ENCODE peak calls at places on chromosome 1, in ten cellular contexts. One of them, this sample, is unnamed.

GRCh38 chr1:40703316-40703715 is 11.8 kb downstream of the NFYC start:
- DNase-seq in colonic mucosa: no peak
- DNase-seq in thoracic aorta: no peak
- DNase-seq in right cardiac atrium: no peak
- DNase-seq in IMR-90: peak; percentile 87
- DNase-seq in kidney: no peak
- DNase-seq in spleen: no peak
- DNase-seq in psoas muscle: no peak
- DNase-seq in CD8-positive, alpha-beta memory T cell: no peak
- DNase-seq in pancreas: no peak
- DNase-seq in this sample: no peak

GRCh38 chr1:203083463-203083921 is 2.3 kb downstream of the MYOG start:
- DNase-seq in colonic mucosa: peak; percentile 12
- DNase-seq in thoracic aorta: no peak
- DNase-seq in right cardiac atrium: no peak
- DNase-seq in IMR-90: no peak
- DNase-seq in kidney: no peak
- DNase-seq in spleen: peak; percentile 53
- DNase-seq in psoas muscle: no peak
- DNase-seq in CD8-positive, alpha-beta memory T cell: no peak
- DNase-seq in pancreas: no peak
- DNase-seq in this sample: no peak

GRCh38 chr1:75969550-75969949 is 37.3 kb upstream of the ASB17 start:
- DNase-seq in colonic mucosa: no peak
- DNase-seq in thoracic aorta: no peak
- DNase-seq in right cardiac atrium: no peak
- DNase-seq in IMR-90: peak; percentile 48
- DNase-seq in kidney: no peak
- DNase-seq in spleen: no peak
- DNase-seq in psoas muscle: no peak
- DNase-seq in CD8-positive, alpha-beta memory T cell: no peak
- DNase-seq in pancreas: no peak
- DNase-seq in this sample: no peak

GRCh38 chr1:182198006-182198605 is 136.6 kb upstream of the ZNF648 start:
- DNase-seq in colonic mucosa: no peak
- DNase-seq in thoracic aorta: no peak
- DNase-seq in right cardiac atrium: no peak
- DNase-seq in IMR-90: no peak
- DNase-seq in kidney: no peak
- DNase-seq in spleen: no peak
- DNase-seq in psoas muscle: peak; percentile 29
- DNase-seq in CD8-positive, alpha-beta memory T cell: no peak
- DNase-seq in pancreas: no peak
- DNase-seq in this sample: no peak

GRCh38 chr1:236395780-236396664 is 1.9 kb downstream of the EDARADD start:
- DNase-seq in colonic mucosa: no peak
- DNase-seq in thoracic aorta: no peak
- DNase-seq in right cardiac atrium: no peak
- DNase-seq in IMR-90: no peak
- DNase-seq in kidney: no peak
- DNase-seq in spleen: no peak
- DNase-seq in psoas muscle: no peak
- DNase-seq in CD8-positive, alpha-beta memory T cell: no peak
- DNase-seq in pancreas: peak; percentile 21
- DNase-seq in this sample: no peak

GRCh38 chr1:216894499-216894898 is 171.3 kb upstream of the ESRRG start:
- DNase-seq in colonic mucosa: no peak
- DNase-seq in thoracic aorta: no peak
- DNase-seq in right cardiac atrium: no peak
- DNase-seq in IMR-90: no peak
- DNase-seq in kidney: no peak
- DNase-seq in spleen: no peak
- DNase-seq in psoas muscle: no peak
- DNase-seq in CD8-positive, alpha-beta memory T cell: no peak
- DNase-seq in pancreas: no peak
- DNase-seq in this sample: no peak

GRCh38 chr1:19909392-19909791 is 14.0 kb downstream of the PLA2G2E start:
- DNase-seq in colonic mucosa: no peak
- DNase-seq in thoracic aorta: no peak
- DNase-seq in right cardiac atrium: no peak
- DNase-seq in IMR-90: no peak
- DNase-seq in kidney: no peak
- DNase-seq in spleen: no peak
- DNase-seq in psoas muscle: no peak
- DNase-seq in CD8-positive, alpha-beta memory T cell: no peak
- DNase-seq in pancreas: no peak
- DNase-seq in this sample: no peak

GRCh38 chr1:6384962-6385672 is 8.4 kb downstream of the ACOT7 start:
- DNase-seq in colonic mucosa: no peak
- DNase-seq in thoracic aorta: no peak
- DNase-seq in right cardiac atrium: no peak
- DNase-seq in IMR-90: no peak
- DNase-seq in kidney: no peak
- DNase-seq in spleen: no peak
- DNase-seq in psoas muscle: no peak
- DNase-seq in CD8-positive, alpha-beta memory T cell: no peak
- DNase-seq in pancreas: peak; percentile 89
- DNase-seq in this sample: no peak

GRCh38 chr1:204384636-204385354 is 25.1 kb upstream of the PLEKHA6 start:
- DNase-seq in colonic mucosa: no peak
- DNase-seq in thoracic aorta: no peak
- DNase-seq in right cardiac atrium: peak; percentile 73
- DNase-seq in IMR-90: peak; percentile 50
- DNase-seq in kidney: no peak
- DNase-seq in spleen: no peak
- DNase-seq in psoas muscle: no peak
- DNase-seq in CD8-positive, alpha-beta memory T cell: no peak
- DNase-seq in pancreas: peak; percentile 74
- DNase-seq in this sample: no peak

GRCh38 chr1:244615301-244615700 is 37.6 kb upstream of the DESI2 start:
- DNase-seq in colonic mucosa: no peak
- DNase-seq in thoracic aorta: no peak
- DNase-seq in right cardiac atrium: no peak
- DNase-seq in IMR-90: no peak
- DNase-seq in kidney: no peak
- DNase-seq in spleen: no peak
- DNase-seq in psoas muscle: no peak
- DNase-seq in CD8-positive, alpha-beta memory T cell: no peak
- DNase-seq in pancreas: no peak
- DNase-seq in this sample: no peak

GRCh38 chr1:112723511-112723839 is 8.3 kb upstream of the PPM1J start:
- DNase-seq in colonic mucosa: no peak
- DNase-seq in thoracic aorta: no peak
- DNase-seq in right cardiac atrium: no peak
- DNase-seq in IMR-90: no peak
- DNase-seq in kidney: no peak
- DNase-seq in spleen: no peak
- DNase-seq in psoas muscle: no peak
- DNase-seq in CD8-positive, alpha-beta memory T cell: no peak
- DNase-seq in pancreas: no peak
- DNase-seq in this sample: no peak

GRCh38 chr1:10832703-10833102 is 36.3 kb upstream of the CASZ1 start:
- DNase-seq in colonic mucosa: no peak
- DNase-seq in thoracic aorta: no peak
- DNase-seq in right cardiac atrium: peak; percentile 7
- DNase-seq in IMR-90: no peak
- DNase-seq in kidney: no peak
- DNase-seq in spleen: no peak
- DNase-seq in psoas muscle: no peak
- DNase-seq in CD8-positive, alpha-beta memory T cell: no peak
- DNase-seq in pancreas: no peak
- DNase-seq in this sample: no peak

GRCh38 chr1:193181526-193181925 is 4.9 kb downstream of the B3GALT2 start:
- DNase-seq in colonic mucosa: no peak
- DNase-seq in thoracic aorta: no peak
- DNase-seq in right cardiac atrium: no peak
- DNase-seq in IMR-90: no peak
- DNase-seq in kidney: no peak
- DNase-seq in spleen: no peak
- DNase-seq in psoas muscle: no peak
- DNase-seq in CD8-positive, alpha-beta memory T cell: no peak
- DNase-seq in pancreas: no peak
- DNase-seq in this sample: no peak
- H3K4me3 ChIP-seq in colonic mucosa: no peak overlapping the region
- H3K4me3 ChIP-seq in thoracic aorta: peak overlapping the region; percentile 29
- H3K4me3 ChIP-seq in right cardiac atrium: peak overlapping the region; percentile 38
- H3K4me3 ChIP-seq in IMR-90: no peak overlapping the region
- H3K4me3 ChIP-seq in kidney: no peak overlapping the region
- H3K4me3 ChIP-seq in spleen: no peak overlapping the region
- H3K4me3 ChIP-seq in psoas muscle: no peak overlapping the region
- H3K4me3 ChIP-seq in CD8-positive, alpha-beta memory T cell: no peak overlapping the region
- H3K4me3 ChIP-seq in pancreas: no peak overlapping the region
- H3K4me3 ChIP-seq in this sample: no peak overlapping the region

GRCh38 chr1:240341365-240342250 is 249.9 kb downstream of the FMN2 start:
- DNase-seq in colonic mucosa: peak; percentile 43
- DNase-seq in thoracic aorta: no peak
- DNase-seq in right cardiac atrium: no peak
- DNase-seq in IMR-90: no peak
- DNase-seq in kidney: no peak
- DNase-seq in spleen: no peak
- DNase-seq in psoas muscle: no peak
- DNase-seq in CD8-positive, alpha-beta memory T cell: no peak
- DNase-seq in pancreas: no peak
- DNase-seq in this sample: no peak

GRCh38 chr1:240338837-240339236 is 247.2 kb downstream of the FMN2 start:
- DNase-seq in colonic mucosa: no peak
- DNase-seq in thoracic aorta: no peak
- DNase-seq in right cardiac atrium: no peak
- DNase-seq in IMR-90: no peak
- DNase-seq in kidney: no peak
- DNase-seq in spleen: no peak
- DNase-seq in psoas muscle: no peak
- DNase-seq in CD8-positive, alpha-beta memory T cell: no peak
- DNase-seq in pancreas: no peak
- DNase-seq in this sample: no peak

GRCh38 chr1:240344918-240345317 is 253.2 kb downstream of the FMN2 start:
- DNase-seq in colonic mucosa: no peak
- DNase-seq in thoracic aorta: no peak
- DNase-seq in right cardiac atrium: no peak
- DNase-seq in IMR-90: peak; percentile 61
- DNase-seq in kidney: no peak
- DNase-seq in spleen: no peak
- DNase-seq in psoas muscle: no peak
- DNase-seq in CD8-positive, alpha-beta memory T cell: no peak
- DNase-seq in pancreas: no peak
- DNase-seq in this sample: no peak

GRCh38 chr1:240343966-240344365 is 252.3 kb downstream of the FMN2 start:
- DNase-seq in colonic mucosa: no peak
- DNase-seq in thoracic aorta: no peak
- DNase-seq in right cardiac atrium: no peak
- DNase-seq in IMR-90: no peak
- DNase-seq in kidney: no peak
- DNase-seq in spleen: no peak
- DNase-seq in psoas muscle: no peak
- DNase-seq in CD8-positive, alpha-beta memory T cell: no peak
- DNase-seq in pancreas: no peak
- DNase-seq in this sample: no peak

DNA sequence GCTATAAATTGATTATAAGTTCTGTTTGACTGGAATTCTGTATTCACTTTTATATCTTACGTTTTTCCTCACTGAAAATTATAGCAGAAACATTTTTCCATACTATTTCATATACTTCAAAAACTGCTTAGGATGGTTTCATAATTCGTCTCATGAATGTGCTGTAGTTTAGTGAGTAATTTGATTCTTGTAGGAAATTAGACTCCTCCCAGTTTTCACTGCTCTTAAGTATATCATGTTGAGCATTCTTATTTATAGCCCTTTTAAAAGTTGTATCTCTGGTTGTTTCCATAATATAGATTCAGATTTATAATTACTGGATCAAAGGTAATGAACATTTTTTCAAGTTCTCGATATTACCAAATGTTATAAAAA is 250.6 kb downstream of the FMN2 start:
- DNase-seq in colonic mucosa: no peak
- DNase-seq in thoracic aorta: no peak
- DNase-seq in right cardiac atrium: no peak
- DNase-seq in IMR-90: peak; percentile 23
- DNase-seq in kidney: no peak
- DNase-seq in spleen: no peak
- DNase-seq in psoas muscle: no peak
- DNase-seq in CD8-positive, alpha-beta memory T cell: no peak
- DNase-seq in pancreas: no peak
- DNase-seq in this sample: no peak
- H3K27ac ChIP-seq in colonic mucosa: peak overlapping the region; percentile 3
- H3K27ac ChIP-seq in thoracic aorta: no peak overlapping the region
- H3K27ac ChIP-seq in right cardiac atrium: no peak overlapping the region
- H3K27ac ChIP-seq in IMR-90: no peak overlapping the region
- H3K27ac ChIP-seq in kidney: no peak overlapping the region
- H3K27ac ChIP-seq in spleen: no peak overlapping the region
- H3K27ac ChIP-seq in psoas muscle: no peak overlapping the region
- H3K27ac ChIP-seq in CD8-positive, alpha-beta memory T cell: no peak overlapping the region
- H3K27ac ChIP-seq in pancreas: no peak overlapping the region
- H3K27ac ChIP-seq in this sample: no peak overlapping the region

GRCh38 chr1:114437812-114438211 is 73.2 kb downstream of the TRIM33 start:
- DNase-seq in colonic mucosa: no peak
- DNase-seq in thoracic aorta: no peak
- DNase-seq in right cardiac atrium: no peak
- DNase-seq in IMR-90: no peak
- DNase-seq in kidney: no peak
- DNase-seq in spleen: no peak
- DNase-seq in psoas muscle: no peak
- DNase-seq in CD8-positive, alpha-beta memory T cell: no peak
- DNase-seq in pancreas: no peak
- DNase-seq in this sample: no peak
- H3K4me3 ChIP-seq in colonic mucosa: no peak overlapping the region
- H3K4me3 ChIP-seq in thoracic aorta: no peak overlapping the region
- H3K4me3 ChIP-seq in right cardiac atrium: no peak overlapping the region
- H3K4me3 ChIP-seq in IMR-90: no peak overlapping the region
- H3K4me3 ChIP-seq in kidney: no peak overlapping the region
- H3K4me3 ChIP-seq in spleen: no peak overlapping the region
- H3K4me3 ChIP-seq in psoas muscle: no peak overlapping the region
- H3K4me3 ChIP-seq in CD8-positive, alpha-beta memory T cell: no peak overlapping the region
- H3K4me3 ChIP-seq in pancreas: no peak overlapping the region
- H3K4me3 ChIP-seq in this sample: no peak overlapping the region

DNA sequence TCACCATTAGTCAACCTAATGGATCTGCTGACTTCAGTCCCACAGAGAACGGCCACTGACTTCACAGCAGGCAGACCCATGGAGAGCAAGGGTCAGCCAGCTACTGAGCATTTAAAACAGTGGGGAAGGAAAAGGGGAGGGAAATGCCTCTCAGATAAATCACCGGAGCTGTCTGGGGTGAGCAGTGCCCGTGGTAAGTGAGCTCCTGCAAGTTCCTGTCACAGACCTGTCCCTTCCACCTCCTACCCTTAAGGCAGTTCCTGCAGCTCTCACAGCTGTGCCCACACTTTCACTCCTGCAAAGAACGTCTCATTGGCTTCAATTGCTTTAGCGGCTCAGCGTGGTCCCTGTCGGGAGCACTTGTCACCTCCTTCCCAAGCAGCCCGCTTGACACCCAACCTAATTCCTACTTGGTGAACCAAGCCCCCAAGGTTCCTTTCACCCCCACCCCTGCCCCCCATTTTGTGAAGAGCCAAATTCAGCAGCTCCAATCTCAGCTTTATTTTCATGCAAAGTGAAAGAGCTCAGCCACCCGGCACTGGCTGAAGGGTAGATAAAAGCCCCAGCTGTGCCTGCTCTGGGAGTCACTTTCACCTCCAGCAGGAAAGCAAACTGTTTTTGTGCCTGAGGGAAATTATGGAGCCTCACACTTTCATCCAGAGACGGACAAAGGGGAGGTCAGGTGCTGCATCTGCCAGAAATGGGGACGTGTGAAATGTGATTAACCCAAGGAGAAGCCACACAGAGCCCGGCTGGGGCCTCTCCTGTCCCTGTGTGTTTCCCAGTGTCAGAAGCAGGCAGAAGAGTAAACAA is 306.2 kb downstream of the TTLL7 start:
- DNase-seq in colonic mucosa: no peak
- DNase-seq in thoracic aorta: no peak
- DNase-seq in right cardiac atrium: no peak
- DNase-seq in IMR-90: peak; percentile 0
- DNase-seq in kidney: peak; percentile 42
- DNase-seq in spleen: peak; percentile 67
- DNase-seq in psoas muscle: no peak
- DNase-seq in CD8-positive, alpha-beta memory T cell: no peak
- DNase-seq in pancreas: peak; percentile 15
- DNase-seq in this sample: no peak
- H3K27ac ChIP-seq in colonic mucosa: no peak overlapping the region
- H3K27ac ChIP-seq in thoracic aorta: peak overlapping the region; percentile 68
- H3K27ac ChIP-seq in right cardiac atrium: no peak overlapping the region
- H3K27ac ChIP-seq in IMR-90: no peak overlapping the region
- H3K27ac ChIP-seq in kidney: no peak overlapping the region
- H3K27ac ChIP-seq in spleen: no peak overlapping the region
- H3K27ac ChIP-seq in psoas muscle: no peak overlapping the region
- H3K27ac ChIP-seq in CD8-positive, alpha-beta memory T cell: no peak overlapping the region
- H3K27ac ChIP-seq in pancreas: peak overlapping the region; percentile 55
- H3K27ac ChIP-seq in this sample: peak overlapping the region; percentile 54